ENCODE peak calls at places on chromosome X, in ten cellular contexts. L is breast epithelium, U is HFF-Myc, E is PC-3, X is GM12865, M is body of pancreas, B is progenitor cell of endocrine pancreas, J is WTC11, I is tibial nerve, O is right lobe of liver. T is an unnamed sample.

GRCh38 chrX:19121898-19122640 is at the start of gene ADGRG2:
- DNase-seq in X (no peak), O (peak), L (no peak), B (peak), J (peak), E (peak), M (peak), U (no peak), I (no peak), T (no peak)

GRCh38 chrX:54089191-54089590 is 44.9 kb upstream of the PHF8 start:
- DNase-seq in X (no peak), M (no peak), O (no peak), I (no peak), E (no peak), L (no peak), B (no peak), U (no peak), J (no peak), T (no peak)

GRCh38 chrX:33434256-33435092 is 223.1 kb upstream of the DMD start:
- DNase-seq in J (peak), E (peak), I (peak), O (peak), U (no peak), X (peak), L (peak), M (peak), B (peak), T (peak)

GRCh38 chrX:104435249-104435648 is 130.8 kb upstream of the IL1RAPL2 start:
- DNase-seq in E (no peak), I (no peak), B (no peak), J (no peak), X (no peak), L (no peak), O (no peak), U (no peak), M (peak), T (no peak)

GRCh38 chrX:150293311-150294013 is 69.7 kb upstream of the MAMLD1 start:
- DNase-seq in M (no peak), X (no peak), I (no peak), O (no peak), U (no peak), B (no peak), E (peak), J (no peak), L (no peak), T (no peak)

GRCh38 chrX:2872937-2873336 is 44.2 kb downstream of the GYG2 start:
- DNase-seq in O (no peak), J (no peak), L (no peak), U (no peak), E (no peak), X (no peak), M (no peak), B (no peak), I (no peak), T (no peak)

GRCh38 chrX:118216086-118216485 is 99.5 kb upstream of the KLHL13 start:
- DNase-seq in M (no peak), J (no peak), L (no peak), U (no peak), E (peak), I (no peak), X (no peak), O (no peak), B (no peak), T (no peak)

GRCh38 chrX:140507223-140507981 is 2.5 kb upstream of the SOX3 start:
- DNase-seq in B (no peak), O (no peak), X (no peak), E (peak), I (no peak), J (no peak), L (no peak), U (no peak), M (no peak), T (no peak)

GRCh38 chrX:121433289-121433688 is 385.9 kb downstream of the GLUD2 start:
- DNase-seq in J (no peak), B (no peak), U (no peak), E (no peak), O (no peak), M (no peak), L (no peak), X (no peak), I (no peak), T (no peak)

DNA sequence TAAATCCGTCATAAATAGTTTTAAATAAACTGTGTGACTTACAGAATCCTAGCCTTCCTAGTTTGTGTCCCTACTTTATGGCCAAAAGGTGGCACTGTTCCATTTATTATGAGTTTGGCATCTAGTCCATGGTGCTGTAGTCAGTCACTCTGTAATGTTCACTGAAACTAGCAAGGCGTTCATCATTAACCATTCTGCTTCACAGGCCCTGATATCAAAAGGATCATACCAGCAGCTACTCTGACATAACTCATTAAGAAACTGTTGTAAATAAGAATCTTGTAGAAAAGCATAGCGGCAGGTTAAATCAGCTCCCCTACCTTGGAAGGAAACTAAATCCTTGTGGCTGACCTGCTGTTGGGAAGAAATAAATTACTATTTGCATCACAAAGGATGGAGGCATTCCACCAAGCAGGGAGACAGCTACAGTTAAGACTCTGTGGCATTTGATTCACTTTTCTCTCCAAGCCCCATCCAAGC is 919.6 kb upstream of the DIAPH2 start:
- DNase-seq in M (peak), U (no peak), B (peak), X (peak), J (no peak), E (peak), O (peak), L (no peak), I (no peak), T (no peak)
- TF ChIP-seq CTCF in M (peak), U (no peak), B (peak), X (peak), J (peak), E (peak), O (peak), L (no peak), I (peak), T (no peak)

GRCh38 chrX:119272882-119273806 is 37.1 kb downstream of the PGRMC1 start:
- DNase-seq in I (no peak), L (no peak), B (no peak), U (no peak), M (peak), J (peak), O (no peak), X (peak), E (no peak), T (no peak)
- TF ChIP-seq CTCF in I (no peak), L (no peak), B (no peak), U (peak), M (no peak), J (no peak), O (no peak), X (peak), E (no peak), T (no peak)

DNA sequence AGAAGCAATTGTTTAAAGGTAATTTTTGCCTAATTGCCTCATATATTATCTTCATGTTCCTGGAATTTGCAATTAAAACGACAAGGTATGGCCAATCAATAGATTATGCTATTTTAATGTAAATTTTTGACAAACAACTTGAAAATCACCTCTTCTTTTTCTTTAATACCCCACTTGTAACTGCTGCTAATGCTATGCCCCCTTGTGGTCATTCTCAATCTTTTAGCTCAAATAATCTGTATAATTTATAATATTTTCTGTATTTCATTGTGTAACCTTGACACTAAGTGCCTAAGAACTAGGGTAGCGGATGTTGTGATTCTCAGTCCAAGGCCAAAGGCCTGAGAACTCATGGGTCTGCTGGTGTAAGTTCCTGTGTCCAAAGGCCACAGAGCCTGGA is 831.7 kb upstream of the POU3F4 start:
- DNase-seq in J (no peak), O (no peak), B (no peak), X (no peak), E (peak), M (no peak), U (no peak), I (no peak), L (no peak), T (no peak)
- TF ChIP-seq CTCF in J (no peak), O (peak), B (peak), X (no peak), E (peak), M (no peak), U (no peak), I (no peak), L (no peak), T (no peak)

GRCh38 chrX:47597222-47597621 is 15.0 kb downstream of the TIMP1 start:
- DNase-seq in I (no peak), U (no peak), J (no peak), O (no peak), X (no peak), E (no peak), B (no peak), M (no peak), L (no peak), T (no peak)
- TF ChIP-seq CTCF in I (no peak), U (no peak), J (no peak), O (no peak), X (no peak), E (no peak), B (no peak), M (no peak), L (no peak), T (no peak)

DNA sequence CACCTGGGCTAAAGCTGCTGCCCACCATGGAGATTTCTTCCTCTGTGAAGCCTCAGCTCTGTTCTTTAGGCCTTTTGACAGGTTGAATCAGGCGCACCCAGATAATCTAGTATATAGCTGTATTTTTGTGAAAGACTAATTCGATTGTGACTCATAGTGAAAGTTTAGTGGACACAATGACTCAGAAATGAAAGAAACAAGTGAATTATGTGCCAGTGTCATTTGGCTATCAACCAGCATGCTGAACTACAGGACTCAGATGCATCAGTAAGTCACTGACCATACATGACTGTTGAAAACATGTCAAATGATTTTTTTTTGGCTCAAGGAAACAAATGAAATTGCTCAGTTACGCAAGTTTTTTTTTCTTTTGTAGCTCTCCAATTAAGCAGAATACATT is 425.4 kb downstream of the SLITRK2 start:
- DNase-seq in E (peak), M (no peak), O (no peak), U (no peak), X (no peak), J (no peak), L (no peak), I (no peak), B (no peak), T (no peak)
- TF ChIP-seq CTCF in E (no peak), M (no peak), O (no peak), U (no peak), X (no peak), J (no peak), L (no peak), I (no peak), B (no peak), T (no peak)